ENCODE peak calls at places on chromosomes 7 and 10, in seven cellular contexts. S, P, Y, R, B, C and N are unnamed samples.

GRCh38 chr10:123635745-123636144 is 30.4 kb upstream of the GPR26 start:
- DNase-seq in S (no peak), P (no peak), Y (no peak), R (no peak), B (no peak), C (no peak), N (no peak)

GRCh38 chr10:100653957-100654834 is 91.2 kb upstream of the PAX2 start:
- DNase-seq in S (peak), P (peak), Y (peak), R (no peak), B (peak), C (no peak), N (peak)

GRCh38 chr10:79167537-79167936 is 98.8 kb downstream of the ZMIZ1 start:
- DNase-seq in S (no peak), P (no peak), Y (no peak), R (no peak), B (no peak), C (no peak), N (no peak)

GRCh38 chr7:37495574-37496184 is 47.0 kb upstream of the ELMO1 start:
- DNase-seq in S (peak), P (peak), Y (peak), R (no peak), B (peak), C (no peak), N (no peak)

GRCh38 chr7:101817930-101818698 is 688 bp downstream of the CUX1 start:
- DNase-seq in S (no peak), P (peak), Y (no peak), R (no peak), B (no peak), C (no peak), N (no peak)

GRCh38 chr7:17608114-17608833 is 309.8 kb downstream of the AHR start:
- DNase-seq in S (no peak), P (no peak), Y (no peak), R (peak), B (no peak), C (no peak), N (no peak)

GRCh38 chr10:59362184-59362966 is at the start of gene FAM13C:
- DNase-seq in S (no peak), P (no peak), Y (peak), R (no peak), B (no peak), C (peak), N (peak)

GRCh38 chr10:12479437-12479844 is 130.1 kb downstream of the CAMK1D start:
- DNase-seq in S (no peak), P (no peak), Y (no peak), R (no peak), B (no peak), C (no peak), N (no peak)

GRCh38 chr7:30626984-30627383 is 32.3 kb downstream of the GARS1 start:
- DNase-seq in S (no peak), P (no peak), Y (no peak), R (no peak), B (no peak), C (no peak), N (no peak)

GRCh38 chr10:13837966-13838365 is 251.2 kb downstream of the PRPF18 start:
- DNase-seq in S (no peak), P (no peak), Y (no peak), R (no peak), B (no peak), C (no peak), N (no peak)

GRCh38 chr7:78695826-78696225 is 757.6 kb downstream of the MAGI2 start:
- DNase-seq in S (no peak), P (no peak), Y (no peak), R (no peak), B (no peak), C (no peak), N (no peak)

GRCh38 chr7:129958643-129959479 is 6.1 kb upstream of the UBE2H start:
- DNase-seq in S (no peak), P (peak), Y (peak), R (no peak), B (no peak), C (peak), N (no peak)

GRCh38 chr7:91846436-91846835 is 34.1 kb downstream of the MTERF1 start:
- DNase-seq in S (no peak), P (no peak), Y (no peak), R (peak), B (no peak), C (no peak), N (no peak)